ENCODE peak calls at places on chromosomes 6 and 20, in six cellular contexts. B, Z, C, H, J and P are unnamed samples.

GRCh38 chr20:44460795-44461141 is 14.9 kb upstream of the TTPAL start:
- DNase-seq in B (peak; percentile 51), Z (no peak), C (no peak), H (peak; percentile 16), J (peak; percentile 87), P (no peak)

GRCh38 chr6:7769702-7770101 is 43.8 kb downstream of the BMP6 start:
- DNase-seq in B (no peak), Z (no peak), C (no peak), H (peak; percentile 41), J (no peak), P (no peak)

GRCh38 chr20:62122659-62123449 is 579 bp downstream of the LSM14B start:
- DNase-seq in B (peak; percentile 56), Z (peak; percentile 41), C (peak; percentile 79), H (no peak), J (peak; percentile 40), P (peak; percentile 37)

GRCh38 chr6:151869345-151869744 is 61.9 kb downstream of the ESR1 start:
- DNase-seq in B (no peak), Z (no peak), C (no peak), H (no peak), J (no peak), P (no peak)

GRCh38 chr6:145898376-145898775 is 65.8 kb downstream of the SHPRH start:
- DNase-seq in B (no peak), Z (no peak), C (no peak), H (no peak), J (no peak), P (peak; percentile 61)

GRCh38 chr6:165844801-165845364 is 181.8 kb upstream of the PDE10A start:
- DNase-seq in B (no peak), Z (no peak), C (no peak), H (no peak), J (no peak), P (no peak)

GRCh38 chr20:23244207-23244915 is 106.2 kb upstream of the NXT1 start:
- DNase-seq in B (peak; percentile 39), Z (peak; percentile 27), C (no peak), H (no peak), J (no peak), P (no peak)

GRCh38 chr20:38196592-38196991 is 31.5 kb upstream of the TGM2 start:
- DNase-seq in B (no peak), Z (peak; percentile 66), C (peak; percentile 95), H (no peak), J (no peak), P (peak; percentile 38)

GRCh38 chr6:166365806-166366205 is 16.9 kb downstream of the MPC1 start:
- DNase-seq in B (peak; percentile 40), Z (no peak), C (no peak), H (peak; percentile 63), J (no peak), P (no peak)

GRCh38 chr6:139367810-139368321 is 6.6 kb downstream of the CITED2 start:
- DNase-seq in B (no peak), Z (no peak), C (no peak), H (peak; percentile 62), J (no peak), P (no peak)

GRCh38 chr6:12415980-12416598 is 125.9 kb downstream of the EDN1 start:
- DNase-seq in B (no peak), Z (no peak), C (no peak), H (peak; percentile 39), J (no peak), P (no peak)

GRCh38 chr20:10671850-10672578 is 1.8 kb downstream of the JAG1 start:
- DNase-seq in B (peak; percentile 73), Z (peak; percentile 86), C (peak; percentile 89), H (peak; percentile 49), J (peak; percentile 58), P (peak; percentile 54)

GRCh38 chr6:73640179-73640750 is 13.5 kb downstream of the SLC17A5 start:
- DNase-seq in B (no peak), Z (no peak), C (no peak), H (peak; percentile 61), J (no peak), P (no peak)

GRCh38 chr20:54555150-54555549 is 79.8 kb downstream of the DOK5 start:
- DNase-seq in B (no peak), Z (no peak), C (no peak), H (no peak), J (no peak), P (no peak)
- H3K27me3 ChIP-seq in B (no peaks in the 10 kb centered on the region), Z (no peaks in the 10 kb centered on the region), C (no peaks in the 10 kb centered on the region), H (no peaks in the 10 kb centered on the region), J (no peaks in the 10 kb centered on the region), P (no peaks in the 10 kb centered on the region)

GRCh38 chr6:34148864-34149810 is 3.2 kb upstream of the GRM4 start:
- DNase-seq in B (no peak), Z (no peak), C (peak; percentile 24), H (no peak), J (no peak), P (no peak)
- H3K27me3 ChIP-seq in B (no peaks in the 10 kb centered on the region), Z (peaks cover 10% of the 10 kb centered on the region), C (no peaks in the 10 kb centered on the region), H (peaks cover 35% of the 10 kb centered on the region), J (peaks cover 19% of the 10 kb centered on the region), P (peaks cover 15% of the 10 kb centered on the region)

GRCh38 chr20:34578521-34579147 is 20.1 kb downstream of the MAP1LC3A start:
- DNase-seq in B (peak; percentile 18), Z (no peak), C (no peak), H (no peak), J (no peak), P (no peak)
- H3K27me3 ChIP-seq in B (no peaks in the 10 kb centered on the region), Z (no peaks in the 10 kb centered on the region), C (no peaks in the 10 kb centered on the region), H (no peaks in the 10 kb centered on the region), J (no peaks in the 10 kb centered on the region), P (no peaks in the 10 kb centered on the region)

DNA sequence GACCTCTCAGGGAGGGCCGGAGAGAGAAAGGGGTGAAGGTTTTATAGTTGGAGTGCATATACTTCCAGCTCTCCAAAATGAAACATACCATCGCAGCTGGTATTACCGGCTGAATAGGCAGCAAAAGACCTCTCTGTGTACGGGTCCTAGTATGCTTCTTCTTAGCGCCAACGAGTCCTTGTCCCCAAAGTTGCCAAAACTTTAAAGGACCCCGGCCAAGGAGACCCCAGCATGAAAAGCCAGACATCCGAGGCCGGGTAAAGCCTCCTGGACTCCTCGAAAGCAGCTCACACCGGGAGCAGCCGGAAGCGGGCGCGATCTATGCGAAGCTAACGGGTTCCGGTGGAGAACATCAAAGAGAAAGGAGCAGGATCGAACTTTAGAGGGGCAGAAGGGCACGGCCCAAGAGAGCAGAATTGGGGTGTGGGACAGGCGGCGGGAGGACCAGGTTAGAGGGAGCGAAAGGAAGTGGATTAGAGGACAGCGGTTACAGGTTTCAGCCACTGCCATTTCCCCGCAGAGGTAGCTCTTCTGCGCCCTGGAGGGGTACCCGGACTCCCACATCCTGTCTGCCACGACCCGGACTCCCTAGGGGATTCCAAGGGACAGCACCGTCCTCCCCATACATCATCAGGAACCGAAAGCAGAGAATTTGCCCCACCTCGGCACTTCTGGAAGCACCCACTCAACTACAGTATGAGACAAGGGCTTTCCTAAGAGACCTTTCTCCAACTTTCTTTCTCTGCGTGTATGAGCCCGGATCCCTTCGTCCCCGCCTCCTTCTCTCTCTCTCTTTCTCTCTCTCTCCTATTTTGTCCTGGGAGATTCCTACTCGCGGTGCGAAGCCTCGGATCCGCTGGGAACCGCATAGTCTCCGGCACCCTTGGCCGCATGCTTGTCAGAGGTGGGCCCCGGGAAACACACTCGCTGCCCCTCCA is 602 bp upstream of the VGLL2 start:
- DNase-seq in B (peak; percentile 21), Z (no peak), C (no peak), H (peak; percentile 12), J (no peak), P (no peak)
- H3K27me3 ChIP-seq in B (no peaks in the 10 kb centered on the region), Z (peaks cover 14% of the 10 kb centered on the region), C (no peaks in the 10 kb centered on the region), H (peaks cover 66% of the 10 kb centered on the region), J (peaks cover 49% of the 10 kb centered on the region), P (no peaks in the 10 kb centered on the region)